ENCODE peak calls at places on chromosome 20, in eight cellular contexts. A, I, X, K, R, C, E and P are unnamed samples.

GRCh38 chr20:750801-751200 is 17.5 kb downstream of the SLC52A3 start:
- DNase-seq in A (no peak), I (no peak), X (no peak), K (no peak), R (no peak), C (no peak), E (no peak), P (peak)

GRCh38 chr20:7490288-7490687 is 450.0 kb downstream of the HAO1 start:
- DNase-seq in A (no peak), I (no peak), X (no peak), K (no peak), R (no peak), C (no peak), E (no peak), P (no peak)

GRCh38 chr20:5081196-5081595 is 38.6 kb downstream of the PCNA start:
- DNase-seq in A (no peak), I (no peak), X (no peak), K (no peak), R (no peak), C (no peak), E (no peak), P (no peak)

GRCh38 chr20:4794846-4795245 is 73.1 kb downstream of the PRND start:
- DNase-seq in A (no peak), I (no peak), X (no peak), K (no peak), R (no peak), C (no peak), E (no peak), P (no peak)

GRCh38 chr20:58700121-58700780 is 7.7 kb downstream of the NPEPL1 start:
- DNase-seq in A (no peak), I (no peak), X (no peak), K (no peak), R (no peak), C (no peak), E (peak), P (peak)

GRCh38 chr20:926646-927045 is 10.5 kb upstream of the ANGPT4 start:
- DNase-seq in A (no peak), I (no peak), X (no peak), K (no peak), R (no peak), C (no peak), E (no peak), P (no peak)

GRCh38 chr20:13046409-13046808 is 37.6 kb downstream of the SPTLC3 start:
- DNase-seq in A (no peak), I (no peak), X (no peak), K (no peak), R (no peak), C (no peak), E (no peak), P (no peak)

GRCh38 chr20:208937-209566 is 18.0 kb upstream of the DEFB129 start:
- DNase-seq in A (no peak), I (peak), X (peak), K (peak), R (no peak), C (peak), E (no peak), P (no peak)

GRCh38 chr20:21522479-21523397 is 8.9 kb upstream of the NKX2-2 start:
- DNase-seq in A (no peak), I (peak), X (no peak), K (no peak), R (peak), C (no peak), E (no peak), P (no peak)

GRCh38 chr20:3094848-3095629 is 10.5 kb upstream of the AVP start:
- DNase-seq in A (no peak), I (no peak), X (no peak), K (no peak), R (no peak), C (no peak), E (no peak), P (no peak)

GRCh38 chr20:41076776-41077175 is 48.2 kb downstream of the TOP1 start:
- DNase-seq in A (no peak), I (no peak), X (no peak), K (no peak), R (no peak), C (no peak), E (no peak), P (no peak)

GRCh38 chr20:57131077-57131476 is 135.4 kb downstream of the BMP7 start:
- DNase-seq in A (no peak), I (no peak), X (no peak), K (no peak), R (no peak), C (no peak), E (no peak), P (peak)

GRCh38 chr20:57130160-57130772 is 136.2 kb downstream of the BMP7 start:
- DNase-seq in A (no peak), I (no peak), X (no peak), K (peak), R (no peak), C (no peak), E (no peak), P (no peak)

GRCh38 chr20:57126481-57127092 is 139.9 kb downstream of the BMP7 start:
- DNase-seq in A (no peak), I (no peak), X (no peak), K (no peak), R (no peak), C (no peak), E (no peak), P (no peak)

GRCh38 chr20:57129303-57129702 is 137.1 kb downstream of the BMP7 start:
- DNase-seq in A (no peak), I (no peak), X (no peak), K (no peak), R (no peak), C (no peak), E (no peak), P (no peak)

GRCh38 chr20:57128051-57128757 is 138.2 kb downstream of the BMP7 start:
- DNase-seq in A (no peak), I (no peak), X (no peak), K (no peak), R (no peak), C (no peak), E (no peak), P (no peak)
- TF ChIP-seq POLR2AphosphoS5 in A (no peak), I (no peak), X (no peak), K (no peak), R (no peak), C (no peak), E (no peak), P (no peak)

DNA sequence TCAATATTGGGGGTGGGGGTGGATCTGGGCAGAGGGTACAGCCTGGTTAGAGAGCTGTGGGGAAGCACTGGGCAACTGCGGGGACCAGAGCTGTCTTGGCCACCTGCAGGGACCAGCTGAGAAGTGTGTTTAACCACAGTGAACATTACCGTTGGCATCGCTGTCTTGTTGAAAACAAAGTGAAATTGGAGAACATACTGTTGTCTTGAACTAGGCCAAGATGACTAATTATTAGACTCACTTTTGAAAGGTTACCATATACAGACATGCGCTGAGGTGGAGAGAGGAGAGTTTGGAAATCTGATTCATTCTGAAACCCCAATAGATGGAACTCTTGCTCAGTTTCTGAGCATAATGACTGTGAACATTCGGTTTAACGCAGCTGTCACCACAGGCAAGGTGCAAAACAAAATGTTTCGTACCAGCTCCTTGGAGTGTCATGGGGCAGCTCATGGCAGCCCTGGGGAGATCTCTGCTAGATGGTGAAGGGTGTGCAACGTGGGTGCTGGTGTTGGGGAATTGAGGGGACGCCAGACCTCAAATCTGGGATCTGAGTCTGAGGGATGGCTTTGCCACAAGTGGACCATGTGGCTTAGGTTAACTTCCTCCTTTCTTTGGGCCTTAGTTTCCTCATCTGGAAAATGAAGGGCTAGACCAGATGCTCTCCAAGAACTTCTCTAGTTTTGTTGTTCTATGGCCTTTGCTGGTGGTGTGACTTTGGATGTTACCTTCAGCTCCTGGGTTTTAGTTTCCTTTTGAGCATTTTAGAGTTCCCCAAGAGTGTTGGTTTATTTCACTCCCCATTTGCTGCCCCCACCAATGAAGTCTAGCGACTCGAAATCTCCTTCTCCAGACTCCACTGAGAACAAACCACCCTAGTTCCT is 24.6 kb upstream of the GTSF1L start:
- DNase-seq in A (no peak), I (no peak), X (peak), K (no peak), R (no peak), C (no peak), E (no peak), P (no peak)
- TF ChIP-seq POLR2AphosphoS5 in A (no peak), I (peak), X (peak), K (no peak), R (no peak), C (no peak), E (no peak), P (no peak)

GRCh38 chr20:17712708-17713107 is 12.9 kb downstream of the BANF2 start:
- DNase-seq in A (no peak), I (no peak), X (no peak), K (no peak), R (no peak), C (no peak), E (no peak), P (no peak)
- TF ChIP-seq POLR2AphosphoS5 in A (no peak), I (no peak), X (no peak), K (no peak), R (no peak), C (no peak), E (no peak), P (no peak)

GRCh38 chr20:17960927-17961599 is 7.5 kb downstream of the SNX5 start:
- DNase-seq in A (no peak), I (no peak), X (no peak), K (no peak), R (no peak), C (no peak), E (peak), P (no peak)
- TF ChIP-seq POLR2AphosphoS5 in A (no peak), I (no peak), X (peak), K (peak), R (no peak), C (no peak), E (peak), P (no peak)

GRCh38 chr20:63244468-63244867 is 8.8 kb downstream of the BIRC7 start:
- DNase-seq in A (no peak), I (no peak), X (no peak), K (no peak), R (no peak), C (no peak), E (no peak), P (no peak)
- TF ChIP-seq POLR2AphosphoS5 in A (no peak), I (no peak), X (no peak), K (no peak), R (no peak), C (no peak), E (no peak), P (no peak)

DNA sequence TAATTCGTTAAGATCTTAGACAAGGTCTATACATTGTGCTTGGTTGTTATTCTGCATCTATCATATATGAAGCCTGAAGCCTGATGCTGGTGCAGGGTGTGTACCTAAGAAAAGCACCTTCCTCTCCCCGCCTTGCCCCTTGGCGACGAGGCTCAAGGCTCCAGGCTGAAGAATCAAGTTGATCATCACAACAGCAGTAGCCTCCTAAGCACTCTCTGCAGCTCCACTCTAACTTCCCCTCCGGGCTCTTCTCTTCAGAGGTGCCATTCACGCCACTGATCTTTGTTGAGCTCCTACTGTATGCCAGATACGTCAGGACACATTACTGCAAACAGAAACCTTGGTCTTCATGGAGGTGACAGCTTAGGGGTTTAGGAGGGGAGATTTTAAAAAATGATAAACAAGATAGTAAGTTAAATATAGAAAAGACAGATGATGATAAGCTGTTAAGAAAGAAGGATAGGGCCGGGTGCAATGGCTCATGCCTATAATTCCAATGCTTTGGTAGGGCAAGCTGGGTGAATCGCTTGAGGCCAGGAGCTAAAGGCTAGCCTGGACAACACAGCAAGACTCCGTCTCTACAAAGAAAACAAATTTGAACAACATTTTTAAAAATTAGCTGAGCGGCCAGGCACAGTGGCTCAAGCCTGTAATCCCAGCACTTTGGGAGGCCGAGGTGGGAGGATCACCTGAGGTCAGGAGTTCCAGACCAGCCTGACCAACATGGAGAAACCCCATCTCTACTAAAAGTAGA is 38.4 kb upstream of the ZNF217 start:
- DNase-seq in A (no peak), I (no peak), X (no peak), K (no peak), R (no peak), C (no peak), E (no peak), P (no peak)
- TF ChIP-seq POLR2AphosphoS5 in A (no peak), I (no peak), X (no peak), K (no peak), R (no peak), C (no peak), E (no peak), P (no peak)